ENCODE peak calls at places on chromosomes 16 and 17, in six cellular contexts. A, K, I, U, V and B are unnamed samples.

GRCh38 chr17:20012137-20012536 is 3.0 kb downstream of the SPECC1 start:
- DNase-seq in U (no peak), K (no peak), I (no peak), A (no peak), V (no peak), B (no peak)

GRCh38 chr16:54121539-54122295 is 164.9 kb downstream of the IRX3 start:
- DNase-seq in K (no peak), A (no peak), U (no peak), V (no peak), I (no peak), B (no peak)

GRCh38 chr16:28108590-28109247 is 45.2 kb upstream of the GSG1L start:
- DNase-seq in U (no peak), A (no peak), K (no peak), I (no peak), V (no peak), B (no peak)

GRCh38 chr16:48531011-48531962 is 78.7 kb downstream of the N4BP1 start:
- DNase-seq in I (no peak), U (no peak), K (no peak), V (peak; percentile 49), A (no peak), B (no peak)

GRCh38 chr17:49403514-49404289 is 11.0 kb downstream of the PHB1 start:
- DNase-seq in V (no peak), A (no peak), K (no peak), U (no peak), I (no peak), B (no peak)

GRCh38 chr16:30971298-30971697 is 13.7 kb upstream of the HSD3B7 start:
- DNase-seq in V (no peak), A (no peak), I (no peak), U (no peak), K (no peak), B (no peak)

GRCh38 chr16:75252946-75253911 is 1.8 kb upstream of the BCAR1 start:
- DNase-seq in A (no peak), U (no peak), K (no peak), I (no peak), V (peak; percentile 26), B (no peak)

GRCh38 chr17:8249621-8250020 is 532 bp downstream of the PFAS start:
- DNase-seq in V (no peak), K (no peak), A (no peak), I (no peak), U (no peak), B (no peak)

GRCh38 chr17:47621293-47622178 is 28.2 kb upstream of the KPNB1 start:
- DNase-seq in U (no peak), K (no peak), I (peak; percentile 17), V (peak; percentile 60), A (no peak), B (no peak)

GRCh38 chr16:4433914-4434787 is 8.5 kb downstream of the DNAJA3 start:
- DNase-seq in A (no peak), V (no peak), U (no peak), K (no peak), I (no peak), B (no peak)

GRCh38 chr17:53749178-53749577 is 73.5 kb upstream of the KIF2B start:
- DNase-seq in K (no peak), V (no peak), A (no peak), U (no peak), I (no peak), B (no peak)

GRCh38 chr16:66342294-66342900 is 24.1 kb upstream of the CDH5 start:
- DNase-seq in I (peak; percentile 31), K (no peak), V (no peak), A (no peak), U (peak; percentile 16), B (peak; percentile 59)

GRCh38 chr16:23155445-23156049 is 6.3 kb upstream of the USP31 start:
- DNase-seq in V (no peak), A (no peak), K (no peak), I (no peak), U (no peak), B (no peak)